ENCODE peak calls at places on chromosomes 13 and 19, in six cellular contexts. H is neural progenitor cell, G is esophagus squamous epithelium, P is body of pancreas, V is omental fat pad, X is heart right ventricle. R is an unnamed sample.

GRCh38 chr13:113785051-113786010 is 26.3 kb downstream of the TMEM255B start:
- DNase-seq in P (no peak), H (no peak), G (no peak), X (no peak), V (peak), R (no peak)

GRCh38 chr13:71674776-71675352 is 192.1 kb downstream of the DACH1 start:
- DNase-seq in X (no peak), P (no peak), V (no peak), G (no peak), H (no peak), R (no peak)

GRCh38 chr13:45335397-45336024 is 5.5 kb downstream of the TPT1 start:
- DNase-seq in V (no peak), P (no peak), H (no peak), G (no peak), X (no peak), R (no peak)

GRCh38 chr13:29849071-29849541 is 1.3 kb downstream of the UBL3 start:
- DNase-seq in V (no peak), P (peak), X (no peak), H (peak), G (no peak), R (peak)

GRCh38 chr19:35013820-35014754 is 14.0 kb downstream of the GRAMD1A start:
- DNase-seq in H (no peak), G (no peak), P (no peak), X (no peak), V (no peak), R (no peak)

GRCh38 chr13:81639984-81640582 is 1299.2 kb upstream of the SPRY2 start:
- DNase-seq in H (peak), V (no peak), G (no peak), X (no peak), P (peak), R (no peak)

GRCh38 chr13:112231451-112232083 is 144.6 kb upstream of the SPACA7 start:
- DNase-seq in G (no peak), V (no peak), H (no peak), P (no peak), X (no peak), R (no peak)

GRCh38 chr19:14480695-14481069 is 5.5 kb upstream of the PTGER1 start:
- DNase-seq in G (no peak), X (no peak), V (no peak), H (no peak), P (no peak), R (no peak)

GRCh38 chr13:76293751-76294150 is 592.5 kb downstream of the KCTD12 start:
- DNase-seq in V (no peak), P (no peak), G (no peak), H (no peak), X (no peak), R (no peak)

GRCh38 chr19:496333-496634 is at the start of gene MADCAM1:
- DNase-seq in X (peak), P (no peak), H (no peak), G (no peak), V (no peak), R (no peak)

GRCh38 chr19:15113245-15114152 is 6.3 kb downstream of the SYDE1 start:
- DNase-seq in X (no peak), G (no peak), P (no peak), H (no peak), V (no peak), R (no peak)

GRCh38 chr13:27401210-27401609 is 23.2 kb upstream of the GTF3A start:
- DNase-seq in V (no peak), X (peak), G (no peak), P (no peak), H (no peak), R (peak)

GRCh38 chr13:94063096-94063495 is 416.4 kb downstream of the DCT start:
- DNase-seq in X (no peak), G (no peak), H (no peak), V (no peak), P (no peak), R (no peak)

GRCh38 chr13:66577358-66577757 is 652.8 kb downstream of the PCDH9 start:
- DNase-seq in X (no peak), G (no peak), V (no peak), P (no peak), H (no peak), R (no peak)

GRCh38 chr13:93066187-93066586 is 160.4 kb upstream of the GPC6 start:
- DNase-seq in G (no peak), H (no peak), X (no peak), V (no peak), P (no peak), R (no peak)

GRCh38 chr13:44574466-44574855 is 1.7 kb downstream of the TSC22D1 start:
- DNase-seq in V (no peak), G (no peak), X (no peak), H (peak), P (no peak), R (no peak)

GRCh38 chr19:37905936-37906867 is at the start of gene WDR87:
- DNase-seq in H (peak), V (no peak), X (peak), P (peak), G (no peak), R (no peak)

GRCh38 chr13:38430761-38431160 is 81.1 kb downstream of the UFM1 start:
- DNase-seq in V (no peak), G (no peak), X (no peak), P (no peak), H (no peak), R (no peak)

GRCh38 chr13:98994896-98995295 is 17.0 kb upstream of the DOCK9 start:
- DNase-seq in X (no peak), P (no peak), H (no peak), G (no peak), V (no peak), R (no peak)

GRCh38 chr13:99757756-99758464 is 213.7 kb downstream of the ZIC5 start:
- DNase-seq in X (no peak), V (no peak), G (no peak), H (no peak), P (no peak), R (no peak)

GRCh38 chr13:35930665-35931631 is 200.2 kb downstream of the DCLK1 start:
- DNase-seq in X (no peak), P (no peak), V (no peak), H (no peak), G (no peak), R (no peak)

DNA sequence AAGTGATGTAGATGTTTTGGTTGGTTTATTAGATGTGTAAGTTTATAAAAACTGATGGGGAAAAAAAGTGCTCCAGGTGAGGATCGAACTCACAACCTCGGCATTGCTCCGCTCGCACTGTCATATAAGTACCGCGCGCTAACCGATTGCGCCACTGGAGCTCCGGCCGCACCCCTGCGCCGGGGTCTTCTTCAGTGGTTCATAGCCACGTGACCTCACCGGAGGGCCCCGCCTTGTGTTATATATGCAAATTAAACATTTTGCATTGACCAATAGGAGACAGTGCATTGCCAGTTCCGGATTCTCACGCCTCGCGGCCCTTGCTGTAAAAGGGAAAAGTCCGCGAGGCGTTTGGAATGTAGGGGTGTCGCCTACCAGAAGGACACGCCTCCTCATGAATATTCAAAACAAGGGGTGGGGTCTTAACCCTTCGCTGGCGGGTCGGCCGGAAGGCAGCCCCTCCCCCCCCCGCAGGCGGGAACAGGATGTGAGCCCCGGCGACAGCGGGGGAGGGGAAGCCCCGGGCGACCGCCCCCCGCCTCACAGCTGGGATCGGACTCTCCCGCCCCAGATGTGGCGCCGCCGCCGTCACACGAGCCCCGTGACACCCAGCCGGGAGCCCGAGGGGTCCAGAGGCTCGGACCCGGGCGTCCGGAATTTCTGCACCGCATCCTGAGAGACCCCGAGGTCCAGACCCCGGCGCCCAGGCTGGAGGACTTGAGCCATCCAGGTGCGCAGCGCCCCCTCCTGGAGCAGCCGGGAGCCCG is at the start of gene PLEKHG2:
- DNase-seq in X (peak), H (peak), V (peak), G (peak), P (peak), R (peak)
- TF ChIP-seq CTCF in X (peak), H (peak), V (peak), G (peak), P (peak), R (peak)

GRCh38 chr19:50843701-50844221 is 10.4 kb upstream of the KLK15 start:
- DNase-seq in G (no peak), P (no peak), X (no peak), H (no peak), V (no peak), R (no peak)
- TF ChIP-seq CTCF in G (no peak), P (no peak), X (no peak), H (no peak), V (no peak), R (no peak)

GRCh38 chr19:52270266-52270885 is 989 bp downstream of the ZNF766 start:
- DNase-seq in P (peak), G (no peak), X (no peak), H (peak), V (no peak), R (no peak)
- TF ChIP-seq CTCF in P (no peak), G (no peak), X (no peak), H (no peak), V (no peak), R (no peak)

DNA sequence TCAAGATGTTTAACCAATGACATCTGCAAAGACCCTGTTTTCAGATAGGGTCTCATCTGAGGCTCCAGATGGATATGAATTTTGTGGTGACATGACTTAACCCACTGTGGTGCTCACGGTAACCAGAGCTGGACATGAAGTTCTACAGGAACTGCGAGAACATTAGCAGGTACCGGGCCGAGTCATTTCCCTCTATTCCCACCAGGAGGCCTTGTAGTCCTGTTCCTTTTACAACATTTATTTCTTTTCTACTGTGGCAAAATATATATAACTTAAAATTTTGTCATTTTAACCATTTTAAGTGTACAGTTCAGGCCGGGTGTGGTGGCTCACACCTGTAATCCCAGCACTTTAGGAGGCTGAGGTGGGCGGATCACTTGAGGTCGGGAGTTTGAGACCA is 7.6 kb upstream of the TSPAN16 start:
- DNase-seq in H (no peak), X (no peak), G (no peak), P (peak), V (no peak), R (no peak)
- TF ChIP-seq CTCF in H (peak), X (peak), G (peak), P (peak), V (no peak), R (peak)

GRCh38 chr13:55199132-55199531 is 1941.6 kb upstream of the PRR20A start:
- DNase-seq in V (no peak), X (no peak), G (no peak), P (no peak), H (peak), R (no peak)
- TF ChIP-seq CTCF in V (no peak), X (no peak), G (no peak), P (no peak), H (peak), R (no peak)

GRCh38 chr19:47306303-47306702 is 3.4 kb upstream of the C5AR1 start:
- DNase-seq in V (no peak), X (no peak), H (no peak), G (no peak), P (no peak), R (no peak)

GRCh38 chr19:47309038-47309437 is 623 bp upstream of the C5AR1 start:
- DNase-seq in X (no peak), G (no peak), P (no peak), V (no peak), H (no peak), R (no peak)

GRCh38 chr19:47309608-47310007 is at the start of gene C5AR1:
- DNase-seq in X (peak), V (no peak), G (no peak), P (no peak), H (no peak), R (peak)

GRCh38 chr19:47302249-47302648 is 7.4 kb upstream of the C5AR1 start:
- DNase-seq in P (no peak), G (no peak), X (no peak), V (no peak), H (no peak), R (no peak)

DNA sequence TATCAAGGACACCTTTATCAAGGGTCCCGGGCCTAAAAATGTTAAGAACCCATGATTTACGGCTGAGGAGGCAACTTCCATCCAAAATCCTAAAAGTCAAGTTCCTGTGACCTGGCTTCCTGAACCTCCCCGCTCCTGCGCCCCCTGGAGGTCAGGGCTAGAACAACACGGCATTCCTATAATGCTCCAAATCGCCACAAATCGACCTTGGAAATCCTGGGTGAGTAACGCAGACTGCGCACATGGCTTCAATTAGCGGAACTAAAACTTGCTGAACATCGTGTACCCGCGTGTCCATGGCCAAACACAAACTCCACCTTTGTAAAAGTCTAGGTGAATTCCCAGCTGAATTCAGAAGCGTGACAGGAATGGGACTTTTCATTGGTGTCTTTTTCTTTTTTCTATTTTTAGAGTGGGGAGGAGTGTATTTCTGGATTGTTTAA is 4.3 kb upstream of the C5AR1 start:
- DNase-seq in G (no peak), H (peak), X (peak), P (peak), V (peak), R (peak)
- TF ChIP-seq CTCF in G (peak), H (peak), X (peak), P (peak), V (peak), R (peak)

DNA sequence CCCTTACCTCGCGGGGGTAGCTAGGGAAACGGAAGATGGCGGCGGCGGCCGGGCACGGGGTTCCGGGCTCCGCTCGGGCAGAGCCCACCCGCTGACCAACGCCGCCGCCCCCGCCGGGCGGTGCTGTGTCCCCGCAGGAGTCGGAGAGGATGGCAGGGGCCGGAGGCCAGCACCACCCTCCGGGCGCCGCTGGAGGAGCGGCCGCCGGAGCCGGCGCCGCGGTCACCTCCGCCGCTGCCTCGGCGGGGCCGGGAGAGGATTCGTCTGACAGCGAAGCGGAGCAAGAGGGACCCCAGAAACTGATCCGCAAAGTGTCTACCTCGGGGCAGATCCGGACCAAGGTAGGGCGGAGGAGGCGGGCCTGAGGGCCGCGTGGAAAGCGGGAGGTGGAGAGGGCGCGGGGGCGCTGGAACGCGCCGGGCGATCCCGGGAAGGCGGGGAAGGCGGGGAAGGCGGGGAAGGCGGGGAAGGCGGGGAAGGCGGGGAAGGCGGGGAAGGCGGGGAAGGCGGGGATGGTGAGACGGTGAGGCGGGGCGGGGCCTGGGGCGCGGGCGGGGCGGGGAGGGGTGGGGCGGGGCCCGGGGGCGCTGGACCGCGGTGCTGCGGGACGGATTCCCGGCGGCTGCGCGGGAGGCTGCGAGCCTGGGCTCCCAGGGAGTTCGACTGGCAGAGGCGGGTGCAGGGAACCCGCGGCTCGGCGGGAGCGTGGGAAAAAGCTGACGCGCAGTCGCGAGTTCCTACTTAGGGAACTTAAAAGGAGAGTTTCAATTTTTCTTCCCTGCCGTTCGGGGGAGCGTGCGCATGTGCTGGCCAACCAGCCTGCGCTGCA is at the start of gene DGKH:
- DNase-seq in P (peak), X (peak), V (peak), H (peak), G (no peak), R (no peak)
- TF ChIP-seq CTCF in P (peak), X (peak), V (no peak), H (peak), G (peak), R (peak)

GRCh38 chr19:49481020-49481683 is 6.3 kb upstream of the RPL13A start:
- DNase-seq in P (no peak), G (no peak), V (no peak), X (no peak), H (no peak), R (no peak)
- TF ChIP-seq CTCF in P (no peak), G (no peak), V (no peak), X (no peak), H (no peak), R (no peak)

GRCh38 chr13:62626771-62627170 is 1211.1 kb upstream of the PCDH20 start:
- DNase-seq in P (no peak), X (no peak), V (no peak), G (no peak), H (peak), R (no peak)
- TF ChIP-seq CTCF in P (no peak), X (no peak), V (no peak), G (no peak), H (peak), R (no peak)

R was measured in CD14-positive monocyte.